ENCODE peak calls at places on chromosomes 1 and 21, in five cellular contexts. W is activated naive CD4-positive, alpha-beta T cell; V is occipital lobe; E is pulmonary artery endothelial cell; Q is NCI-H446 treated with DMSO at 0.1 percent for 48 hours. X is an unnamed sample.

GRCh38 chr1:108686609-108687313 is 5.3 kb upstream of the PRPF38B start:
- DNase-seq in W (no peak), Q (peak), E (no peak), V (no peak), X (no peak)

GRCh38 chr1:181151378-181152326 is 63.2 kb downstream of the IER5 start:
- DNase-seq in V (no peak), W (no peak), E (no peak), Q (no peak), X (no peak)

GRCh38 chr21:41837756-41838297 is 41.3 kb downstream of the PRDM15 start:
- DNase-seq in E (no peak), Q (no peak), W (no peak), V (no peak), X (no peak)

GRCh38 chr21:42565206-42565810 is 51.7 kb downstream of the SLC37A1 start:
- DNase-seq in V (no peak), Q (no peak), E (no peak), W (no peak), X (no peak)

GRCh38 chr1:103170608-103171007 is 62.3 kb upstream of the COL11A1 start:
- DNase-seq in W (no peak), Q (no peak), E (no peak), V (no peak), X (no peak)

GRCh38 chr1:47569681-47570470 is 132.0 kb downstream of the FOXD2 start:
- DNase-seq in E (peak), Q (no peak), V (no peak), W (no peak), X (no peak)

GRCh38 chr1:44632511-44633072 is 41.7 kb downstream of the TMEM53 start:
- DNase-seq in W (no peak), V (no peak), Q (no peak), E (no peak), X (no peak)

GRCh38 chr1:104636581-104636980 is 886.9 kb downstream of the AMY1C start:
- DNase-seq in Q (no peak), W (no peak), E (no peak), V (no peak), X (no peak)

GRCh38 chr1:159197767-159198557 is 6.7 kb upstream of the ACKR1 start:
- DNase-seq in E (peak), Q (peak), V (peak), W (no peak), X (peak)

GRCh38 chr1:157968951-157969350 is 24.5 kb upstream of the KIRREL1 start:
- DNase-seq in Q (peak), W (no peak), V (no peak), E (no peak), X (no peak)

X was measured in hippocampal formation.